ENCODE peak calls at places on chromosome 5, in four cellular contexts. J is cardiac muscle cell, W is hypothalamus, M is T-cell. A is an unnamed sample.

GRCh38 chr5:1657161-1657741 is 133.5 kb upstream of the LPCAT1 start:
- DNase-seq in W (no peak), J (no peak), M (no peak), A (no peak)

GRCh38 chr5:12023614-12024241 is 119.5 kb upstream of the CTNND2 start:
- DNase-seq in W (no peak), M (no peak), J (peak), A (no peak)

GRCh38 chr5:139204196-139204595 is 6.0 kb upstream of the SIL1 start:
- DNase-seq in M (no peak), W (no peak), J (no peak), A (no peak)

GRCh38 chr5:179818746-179819295 is 1.9 kb upstream of the SQSTM1 start:
- DNase-seq in M (peak), W (peak), J (peak), A (peak)

GRCh38 chr5:133942589-133943474 is 25.6 kb downstream of the C5orf15 start:
- DNase-seq in J (no peak), M (no peak), W (no peak), A (no peak)

GRCh38 chr5:32201140-32201539 is 27.0 kb upstream of the GOLPH3 start:
- DNase-seq in W (no peak), J (no peak), M (no peak), A (no peak)

GRCh38 chr5:123047706-123048105 is 11.2 kb upstream of the PPIC start:
- DNase-seq in J (no peak), W (no peak), M (no peak), A (no peak)

GRCh38 chr5:119864286-119864685 is 234.9 kb downstream of the FAM170A start:
- DNase-seq in W (no peak), J (no peak), M (no peak), A (no peak)

GRCh38 chr5:78236046-78236445 is 58.5 kb downstream of the AP3B1 start:
- DNase-seq in J (no peak), M (no peak), W (no peak), A (no peak)

GRCh38 chr5:59099270-59099994 is 516.6 kb downstream of the RAB3C start:
- DNase-seq in M (peak), J (no peak), W (no peak), A (peak)

GRCh38 chr5:123428521-123429220 is 5.5 kb upstream of the CEP120 start:
- DNase-seq in J (no peak), W (no peak), M (no peak), A (no peak)

GRCh38 chr5:137019229-137019628 is 479.9 kb downstream of the SPOCK1 start:
- DNase-seq in J (no peak), W (no peak), M (no peak), A (no peak)

GRCh38 chr5:148815578-148815977 is 10.8 kb upstream of the ADRB2 start:
- DNase-seq in J (no peak), M (no peak), W (no peak), A (no peak)

GRCh38 chr5:123371575-123372179 is 51.5 kb downstream of the CEP120 start:
- DNase-seq in M (no peak), J (peak), W (no peak), A (no peak)

GRCh38 chr5:60633336-60633735 is 66.6 kb downstream of the DEPDC1B start:
- DNase-seq in J (no peak), M (no peak), W (no peak), A (no peak)

A was measured in activated T-helper 1 cell treated with anti-CD3 and anti-CD28 coated beads, Interleukin-12 subunit alpha, Interleukin-12 subunit beta, Interleukin-2, Interleukin-4 antibody, amounts not matched to agents 30 ng/mL and 10 ng/mL and 1 ng/mL, durations not matched to agents 14 hours and 24 hours and 36 hours.